ENCODE peak calls at places on chromosomes 5 and 9, in eight cellular contexts. O, V, Z, Q, B, N, T and S are unnamed samples.

GRCh38 chr5:30401479-30402058 is 791.9 kb upstream of the CDH6 start:
- DNase-seq in Q (peak; percentile 43), N (no peak), Z (no peak), T (peak; percentile 15), V (peak; percentile 3), B (no peak), O (no peak), S (peak; percentile 57)

GRCh38 chr9:124216474-124217176 is 41.1 kb upstream of the NEK6 start:
- DNase-seq in T (no peak), Z (peak; percentile 63), B (no peak), Q (no peak), N (no peak), V (no peak), O (peak; percentile 59), S (no peak)

GRCh38 chr5:403995-404394 is 39.0 kb upstream of the EXOC3 start:
- DNase-seq in N (no peak), O (no peak), B (no peak), Z (no peak), Q (no peak), V (no peak), T (peak; percentile 1), S (no peak)

GRCh38 chr5:65299841-65300240 is 181.9 kb downstream of the ADAMTS6 start:
- DNase-seq in O (no peak), N (no peak), Z (no peak), Q (no peak), V (no peak), B (no peak), T (no peak), S (peak; percentile 14)

GRCh38 chr9:137030528-137030927 is 1.4 kb downstream of the FUT7 start:
- DNase-seq in T (no peak), Q (no peak), Z (peak; percentile 75), B (no peak), V (no peak), N (no peak), O (no peak), S (no peak)

GRCh38 chr9:78115073-78115472 is 83.5 kb upstream of the GNAQ start:
- DNase-seq in O (no peak), B (no peak), T (no peak), V (peak; percentile 12), N (no peak), Z (no peak), Q (no peak), S (peak; percentile 5)

GRCh38 chr9:69976165-69976564 is 67.5 kb upstream of the MAMDC2 start:
- DNase-seq in Q (no peak), O (no peak), B (no peak), Z (no peak), N (no peak), T (no peak), V (no peak), S (peak; percentile 95)

GRCh38 chr9:96251451-96251850 is 50.5 kb downstream of the HSD17B3 start:
- DNase-seq in B (no peak), Q (no peak), V (no peak), N (no peak), O (no peak), T (no peak), Z (no peak), S (no peak)

DNA sequence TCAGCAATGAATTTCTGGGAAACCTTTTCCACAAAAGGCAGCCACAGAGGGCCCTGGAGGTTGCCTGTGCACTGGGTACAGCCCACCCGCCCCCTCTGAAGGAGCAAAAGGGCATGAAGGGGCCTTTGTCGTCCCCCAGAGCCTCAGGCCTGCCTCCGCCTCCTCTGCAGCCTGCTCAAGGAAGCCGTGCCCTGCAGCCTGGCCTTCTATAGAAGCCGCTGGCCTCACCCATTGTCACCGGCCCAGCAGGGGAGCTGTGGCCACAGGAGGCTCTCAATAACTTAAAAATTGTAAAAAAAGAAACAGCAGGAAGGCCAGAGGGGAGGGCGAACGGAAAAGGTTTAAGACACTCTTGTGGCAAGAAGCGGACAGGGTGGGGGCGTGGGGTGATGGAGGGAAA is 213.3 kb downstream of the IRX2 start:
- DNase-seq in Q (peak; percentile 92), O (no peak), Z (no peak), V (no peak), T (no peak), B (no peak), N (no peak), S (no peak)
- H3K4me3 ChIP-seq in Q (peak overlapping the region; percentile 57), O (no peak overlapping the region), Z (no peak overlapping the region), V (no peak overlapping the region), T (no peak overlapping the region), B (no peak overlapping the region), N (no peak overlapping the region), S (no peak overlapping the region)

DNA sequence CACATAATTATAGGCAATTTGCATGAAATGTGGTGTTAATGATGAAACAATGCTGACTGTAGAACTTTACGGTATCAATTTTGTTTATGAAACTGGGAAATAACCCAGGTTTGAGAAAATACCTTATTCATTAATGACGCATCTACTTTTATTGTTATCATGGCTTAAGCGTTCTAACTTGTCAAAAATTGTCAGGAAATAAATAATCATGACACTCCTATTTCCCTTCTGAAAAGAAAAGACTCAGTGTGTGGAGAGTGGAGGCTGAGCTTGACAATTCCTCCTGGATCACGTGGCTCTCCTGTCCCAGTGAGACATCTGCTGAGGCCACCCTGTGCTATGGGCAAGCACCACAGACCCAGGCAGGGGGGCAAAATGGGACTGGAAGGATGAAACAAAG is 466.4 kb downstream of the ZNF608 start:
- DNase-seq in O (no peak), V (no peak), T (no peak), Q (no peak), Z (no peak), B (no peak), N (no peak), S (no peak)
- H3K4me3 ChIP-seq in O (no peak overlapping the region), V (no peak overlapping the region), T (no peak overlapping the region), Q (no peak overlapping the region), Z (no peak overlapping the region), B (no peak overlapping the region), N (no peak overlapping the region), S (no peak overlapping the region)

DNA sequence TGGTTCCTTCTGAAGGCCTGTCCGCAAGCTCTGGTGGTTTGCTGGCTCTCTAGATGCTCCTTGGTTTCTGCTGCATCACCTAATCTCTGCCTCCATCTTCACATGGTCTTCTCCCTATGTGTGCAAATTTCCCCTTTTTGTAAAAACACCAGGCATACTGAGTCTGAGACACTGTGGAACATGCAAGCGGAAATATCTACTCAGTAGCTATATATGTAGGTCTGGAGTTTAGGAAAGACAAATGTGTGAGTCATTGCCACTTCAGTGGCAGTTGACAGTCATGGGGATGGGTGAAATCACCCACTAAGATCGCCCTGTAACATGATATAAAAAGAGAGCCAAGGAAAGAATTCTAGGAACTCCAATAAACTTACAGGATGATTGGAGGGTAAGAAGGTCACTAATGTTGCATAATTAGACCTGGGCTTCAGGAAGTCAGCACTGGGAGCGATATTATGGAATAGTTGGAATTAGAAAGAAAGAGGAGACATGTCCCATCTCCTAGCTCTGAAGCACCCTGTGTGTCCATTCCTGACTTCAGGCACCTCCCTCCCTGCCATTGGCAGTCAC is 22.7 kb upstream of the UBLCP1 start:
- DNase-seq in Z (no peak), V (no peak), O (no peak), B (no peak), N (no peak), T (no peak), Q (no peak), S (no peak)
- H3K4me3 ChIP-seq in Z (no peak overlapping the region), V (no peak overlapping the region), O (no peak overlapping the region), B (no peak overlapping the region), N (no peak overlapping the region), T (no peak overlapping the region), Q (no peak overlapping the region), S (no peak overlapping the region)

GRCh38 chr5:35617060-35617434 is 616 bp upstream of the SPEF2 start:
- DNase-seq in O (no peak), B (no peak), N (no peak), V (no peak), Q (no peak), T (no peak), Z (no peak), S (no peak)

GRCh38 chr5:35617435-35618296 is at the start of gene SPEF2:
- DNase-seq in V (peak; percentile 87), O (peak; percentile 88), B (peak; percentile 74), N (peak; percentile 60), Q (peak; percentile 83), T (peak; percentile 72), Z (peak; percentile 88), S (peak; percentile 89)

GRCh38 chr5:35618791-35619190 is 1.1 kb downstream of the SPEF2 start:
- DNase-seq in T (no peak), B (no peak), V (no peak), N (no peak), Z (no peak), Q (no peak), O (no peak), S (peak; percentile 2)

GRCh38 chr5:35622974-35623373 is 5.3 kb downstream of the SPEF2 start:
- DNase-seq in T (no peak), N (no peak), B (no peak), Z (no peak), O (no peak), Q (no peak), V (no peak), S (no peak)

GRCh38 chr5:35618297-35618636 is 604 bp downstream of the SPEF2 start:
- DNase-seq in N (no peak), Z (no peak), O (no peak), B (no peak), T (no peak), Q (no peak), V (no peak), S (peak; percentile 4)
- H3K4me3 ChIP-seq in N (peak overlapping the region; percentile 95), Z (peak overlapping the region; percentile 82), O (peak overlapping the region; percentile 66), B (peak overlapping the region; percentile 80), T (peak overlapping the region; percentile 64), Q (peak overlapping the region; percentile 86), V (peak overlapping the region; percentile 81), S (peak overlapping the region; percentile 90)

DNA sequence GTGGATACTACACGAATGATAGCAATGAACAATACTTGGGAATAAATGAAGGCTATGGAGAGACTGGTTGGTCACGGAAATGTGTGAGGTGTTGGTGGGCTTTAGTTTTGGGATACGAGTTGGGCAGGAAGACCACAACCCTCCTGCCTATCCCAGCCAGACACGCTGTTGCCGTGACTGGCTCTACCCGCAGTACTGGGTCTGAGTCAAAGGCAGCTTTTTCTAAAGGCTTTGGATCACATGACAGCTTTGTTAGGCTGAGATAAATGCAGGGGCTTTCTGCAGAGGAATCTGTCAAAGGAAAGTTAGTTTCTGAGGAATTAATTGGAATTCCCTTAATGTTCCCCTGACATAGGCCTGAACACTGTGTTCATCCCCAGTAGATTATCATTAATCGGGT is 302.8 kb downstream of the KIF4B start:
- DNase-seq in B (no peak), Q (peak; percentile 9), N (no peak), O (no peak), Z (no peak), T (no peak), V (no peak), S (no peak)
- H3K4me3 ChIP-seq in B (no peak overlapping the region), Q (no peak overlapping the region), N (no peak overlapping the region), O (no peak overlapping the region), Z (no peak overlapping the region), T (no peak overlapping the region), V (no peak overlapping the region), S (no peak overlapping the region)

DNA sequence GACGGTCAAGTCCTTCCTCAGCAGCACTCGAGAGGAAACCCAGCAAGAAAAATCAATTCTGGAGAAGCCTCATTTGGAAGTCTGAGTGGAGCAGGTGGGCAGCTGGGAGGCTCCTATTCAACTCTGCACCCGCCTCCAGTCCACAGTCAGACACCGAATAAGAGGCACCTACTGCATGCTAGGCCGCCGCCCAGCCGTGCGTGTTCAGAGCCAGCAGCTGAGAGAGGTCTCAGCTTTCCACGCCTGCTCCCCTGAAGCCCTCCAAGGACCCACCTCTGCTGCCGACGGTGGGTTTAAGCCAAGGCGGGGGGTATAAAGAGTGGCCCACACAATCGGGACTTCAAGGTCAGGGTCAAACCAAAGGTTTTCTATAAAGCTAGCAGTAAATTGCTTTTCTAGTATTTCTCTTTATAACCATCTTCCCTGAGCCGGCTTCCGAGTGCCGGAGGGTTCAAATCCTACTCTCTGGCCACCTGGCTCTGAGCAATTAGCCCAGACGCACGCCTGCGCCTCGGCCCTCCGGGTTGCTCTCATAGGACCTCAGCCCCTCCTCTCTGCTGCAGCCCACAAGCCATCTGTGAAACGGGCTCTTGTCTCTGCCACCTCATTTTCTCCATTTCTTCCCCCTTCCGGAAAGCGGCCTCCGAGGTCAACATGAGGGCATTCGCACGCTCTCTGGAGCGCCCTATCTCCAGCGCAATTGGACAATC is 41.8 kb downstream of the VAV2 start:
- DNase-seq in T (no peak), O (no peak), V (no peak), Z (peak; percentile 51), B (no peak), Q (no peak), N (no peak), S (no peak)
- H3K4me3 ChIP-seq in T (no peak overlapping the region), O (no peak overlapping the region), V (no peak overlapping the region), Z (no peak overlapping the region), B (no peak overlapping the region), Q (no peak overlapping the region), N (no peak overlapping the region), S (no peak overlapping the region)